ENCODE peak calls at places on chromosomes 3 and 15, in ten cellular contexts. W, C, L, H, B, Y, P, O, X and T are unnamed samples. For H3K4me1, the result is how much of the 10 kb centered on the place peaks cover.

GRCh38 chr3:185065059-185065458 is 87.8 kb downstream of the C3orf70 start:
- DNase-seq in W (no peak), C (no peak), L (no peak), H (no peak), B (no peak), Y (no peak), P (no peak), O (no peak), X (no peak), T (no peak)

GRCh38 chr3:71011565-71012287 is 571.8 kb downstream of the FOXP1 start:
- DNase-seq in W (no peak), C (no peak), L (no peak), H (no peak), B (no peak), Y (no peak), P (no peak), O (no peak), X (no peak), T (peak)

GRCh38 chr3:197458906-197459470 is 96.8 kb downstream of the BDH1 start:
- DNase-seq in W (peak), C (no peak), L (no peak), H (no peak), B (no peak), Y (no peak), P (no peak), O (no peak), X (no peak), T (no peak)

GRCh38 chr15:91261345-91261744 is 161.3 kb downstream of the SV2B start:
- DNase-seq in W (no peak), C (no peak), L (no peak), H (no peak), B (no peak), Y (no peak), P (no peak), O (no peak), X (no peak), T (no peak)

GRCh38 chr15:38069506-38069905 is 135.1 kb downstream of the TMCO5A start:
- DNase-seq in W (peak), C (peak), L (peak), H (no peak), B (no peak), Y (peak), P (no peak), O (no peak), X (no peak), T (no peak)

GRCh38 chr3:119395923-119396358 is 67.5 kb downstream of the TMEM39A start:
- DNase-seq in W (no peak), C (no peak), L (no peak), H (no peak), B (no peak), Y (no peak), P (no peak), O (no peak), X (no peak), T (no peak)

GRCh38 chr3:129032716-129033115 is 27.9 kb upstream of the GP9 start:
- DNase-seq in W (no peak), C (no peak), L (no peak), H (no peak), B (no peak), Y (no peak), P (no peak), O (no peak), X (no peak), T (no peak)

GRCh38 chr3:17686613-17687012 is 55.8 kb downstream of the TBC1D5 start:
- DNase-seq in W (no peak), C (no peak), L (no peak), H (no peak), B (no peak), Y (no peak), P (no peak), O (no peak), X (no peak), T (no peak)

GRCh38 chr15:66848666-66849392 is 146.8 kb downstream of the SMAD6 start:
- DNase-seq in W (peak), C (no peak), L (no peak), H (peak), B (no peak), Y (no peak), P (no peak), O (no peak), X (no peak), T (no peak)

GRCh38 chr15:57418640-57419039 is 42.3 kb downstream of the CGNL1 start:
- DNase-seq in W (no peak), C (no peak), L (no peak), H (no peak), B (no peak), Y (no peak), P (no peak), O (no peak), X (peak), T (no peak)

GRCh38 chr3:125087768-125088391 is 32.1 kb upstream of the HEG1 start:
- DNase-seq in W (no peak), C (no peak), L (no peak), H (no peak), B (no peak), Y (no peak), P (no peak), O (no peak), X (no peak), T (no peak)

GRCh38 chr15:36090276-36090946 is 489.0 kb upstream of the CDIN1 start:
- DNase-seq in W (no peak), C (no peak), L (no peak), H (no peak), B (no peak), Y (no peak), P (no peak), O (no peak), X (no peak), T (no peak)

GRCh38 chr3:148042663-148043445 is 633.7 kb downstream of the ZIC1 start:
- DNase-seq in W (no peak), C (no peak), L (no peak), H (no peak), B (no peak), Y (no peak), P (no peak), O (no peak), X (no peak), T (no peak)

GRCh38 chr3:482479-482878 is 285.9 kb downstream of the CHL1 start:
- DNase-seq in W (no peak), C (no peak), L (no peak), H (no peak), B (no peak), Y (no peak), P (no peak), O (no peak), X (no peak), T (no peak)

GRCh38 chr15:38252481-38253311 is at the start of gene SPRED1:
- DNase-seq in W (peak), C (peak), L (peak), H (peak), B (peak), Y (peak), P (peak), O (no peak), X (peak), T (peak)

GRCh38 chr3:190266915-190267290 is 55.3 kb downstream of the CLDN1 start:
- DNase-seq in W (no peak), C (no peak), L (no peak), H (no peak), B (no peak), Y (no peak), P (no peak), O (no peak), X (no peak), T (no peak)

GRCh38 chr3:99644741-99645140 is 6.3 kb downstream of the COL8A1 start:
- DNase-seq in W (no peak), C (no peak), L (no peak), H (no peak), B (no peak), Y (no peak), P (no peak), O (no peak), X (no peak), T (no peak)

GRCh38 chr3:99645277-99646106 is 7.1 kb downstream of the COL8A1 start:
- DNase-seq in W (no peak), C (no peak), L (no peak), H (no peak), B (no peak), Y (no peak), P (no peak), O (no peak), X (no peak), T (no peak)

GRCh38 chr3:99646107-99646435 is 7.7 kb downstream of the COL8A1 start:
- DNase-seq in W (no peak), C (no peak), L (no peak), H (no peak), B (no peak), Y (no peak), P (no peak), O (no peak), X (no peak), T (no peak)

GRCh38 chr3:99641984-99642383 is 3.6 kb downstream of the COL8A1 start:
- DNase-seq in W (no peak), C (no peak), L (no peak), H (no peak), B (no peak), Y (no peak), P (no peak), O (no peak), X (no peak), T (no peak)

DNA sequence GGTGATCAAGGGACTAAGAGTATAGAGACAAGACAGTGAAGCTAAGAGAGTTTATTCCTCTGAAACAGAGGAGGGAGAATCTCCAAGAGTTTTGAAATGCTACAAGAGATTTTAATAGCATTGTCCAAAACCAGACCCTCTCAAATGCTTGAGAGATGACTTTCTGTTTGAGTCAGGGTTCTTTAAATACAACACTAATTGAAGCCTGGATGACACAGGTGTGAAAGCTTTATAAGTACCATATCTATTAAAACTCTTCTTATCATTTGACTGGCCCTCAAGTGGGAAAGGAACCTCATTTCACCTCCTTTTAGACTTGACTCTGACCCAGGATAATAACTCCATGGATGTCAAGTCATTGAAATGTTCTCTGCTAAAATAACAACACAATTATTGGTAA is 5.6 kb downstream of the COL8A1 start:
- DNase-seq in W (no peak), C (no peak), L (no peak), H (no peak), B (no peak), Y (no peak), P (no peak), O (no peak), X (no peak), T (no peak)
- H3K4me1 ChIP-seq in W (under half), C (under half), L (under half), H (under half), B (under half), Y (half or more), P (under half), O (under half), X (under half), T (under half)

GRCh38 chr3:141402476-141403171 is 34.3 kb downstream of the ZBTB38 start:
- DNase-seq in W (peak), C (peak), L (peak), H (peak), B (peak), Y (peak), P (peak), O (no peak), X (peak), T (peak)
- TF ChIP-seq POLR2A in W (peak), C (peak), L (peak), H (peak), B (no peak), Y (peak), P (peak), O (no peak), X (peak), T (peak)

GRCh38 chr3:16486201-16486600 is 27.3 kb downstream of the RFTN1 start:
- DNase-seq in W (no peak), C (no peak), L (no peak), H (no peak), B (no peak), Y (no peak), P (no peak), O (no peak), X (no peak), T (no peak)
- H3K4me1 ChIP-seq in W (under half), C (under half), L (under half), H (under half), B (under half), Y (half or more), P (under half), O (under half), X (under half), T (under half)

DNA sequence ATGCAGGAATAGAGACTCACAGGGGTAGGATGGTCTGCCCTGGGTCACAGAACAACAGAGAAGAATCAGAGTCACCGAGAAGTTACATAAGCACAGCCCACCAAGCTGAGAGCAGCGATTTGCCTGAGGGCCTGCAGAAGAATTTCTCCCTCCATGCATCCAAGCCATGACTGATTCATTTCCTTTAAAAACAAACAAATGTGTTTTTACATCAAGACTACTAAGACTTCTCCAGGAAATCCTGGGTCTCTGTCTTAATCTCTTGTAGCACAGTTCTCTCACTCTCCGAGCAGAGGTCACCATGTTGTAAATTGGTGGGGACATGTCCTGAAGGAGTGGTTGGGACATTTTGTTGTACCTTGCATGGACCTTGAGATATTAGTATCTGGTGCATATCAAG is 159.8 kb downstream of the THSD4 start:
- DNase-seq in W (no peak), C (no peak), L (no peak), H (no peak), B (no peak), Y (no peak), P (no peak), O (no peak), X (no peak), T (no peak)
- TF ChIP-seq POLR2A in W (no peak), C (no peak), L (no peak), H (no peak), B (no peak), Y (no peak), P (no peak), O (no peak), X (no peak), T (no peak)

DNA sequence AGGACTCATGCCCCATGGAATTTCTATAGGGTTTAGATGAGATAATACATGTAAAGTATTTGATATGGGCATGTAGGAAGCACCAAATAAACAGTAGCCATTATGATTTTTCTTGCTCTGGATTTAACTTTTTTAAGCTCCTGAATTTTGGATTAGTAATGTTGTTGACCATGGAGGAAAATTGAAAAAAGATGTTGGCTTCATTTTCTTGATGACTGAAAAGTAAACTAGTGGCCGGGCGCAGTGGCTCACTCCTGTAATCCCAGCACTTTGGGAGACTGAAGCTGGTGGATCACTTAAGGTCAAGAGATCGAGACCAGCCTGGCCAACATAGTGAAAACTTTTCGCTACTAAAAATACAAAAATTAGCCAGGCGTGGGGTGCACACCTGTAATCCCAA is 120.3 kb downstream of the PTPRG start:
- DNase-seq in W (no peak), C (no peak), L (no peak), H (no peak), B (no peak), Y (no peak), P (no peak), O (no peak), X (no peak), T (no peak)
- H3K4me1 ChIP-seq in W (under half), C (under half), L (under half), H (under half), B (under half), Y (under half), P (under half), O (under half), X (under half), T (under half)